ENCODE peak calls at places on chromosome 18, in nine cellular contexts. One of them, this sample, is unnamed.
A peak's percentile ranks its signal among the peaks of the same experiment; 100 is the strongest.

GRCh38 chr18:74698881-74699280 is 101.2 kb downstream of the ZNF407 start:
- DNase-seq in GM10248: no peak
- DNase-seq in astrocyte of the cerebellum: no peak
- DNase-seq in H9: no peak
- DNase-seq in WTC11: no peak
- DNase-seq in IMR-90: no peak
- DNase-seq in tibial artery: no peak
- DNase-seq in fibroblast of lung: no peak
- DNase-seq in dorsolateral prefrontal cortex: no peak
- DNase-seq in this sample: no peak

GRCh38 chr18:71336811-71337210 is 1048.0 kb downstream of the SOCS6 start:
- DNase-seq in GM10248: no peak
- DNase-seq in astrocyte of the cerebellum: no peak
- DNase-seq in H9: no peak
- DNase-seq in WTC11: no peak
- DNase-seq in IMR-90: no peak
- DNase-seq in tibial artery: no peak
- DNase-seq in fibroblast of lung: no peak
- DNase-seq in dorsolateral prefrontal cortex: no peak
- DNase-seq in this sample: no peak

GRCh38 chr18:58176915-58177717 is 133.1 kb downstream of the NEDD4L start:
- DNase-seq in GM10248: no peak
- DNase-seq in astrocyte of the cerebellum: peak; percentile 92
- DNase-seq in H9: no peak
- DNase-seq in WTC11: no peak
- DNase-seq in IMR-90: peak; percentile 95
- DNase-seq in tibial artery: no peak
- DNase-seq in fibroblast of lung: peak; percentile 92
- DNase-seq in dorsolateral prefrontal cortex: no peak
- DNase-seq in this sample: no peak

GRCh38 chr18:46623541-46623940 is 33.5 kb downstream of the LOXHD1 start:
- DNase-seq in GM10248: no peak
- DNase-seq in astrocyte of the cerebellum: no peak
- DNase-seq in H9: no peak
- DNase-seq in WTC11: no peak
- DNase-seq in IMR-90: no peak
- DNase-seq in tibial artery: no peak
- DNase-seq in fibroblast of lung: no peak
- DNase-seq in dorsolateral prefrontal cortex: no peak
- DNase-seq in this sample: no peak

GRCh38 chr18:43571078-43571689 is 293.9 kb upstream of the SYT4 start:
- DNase-seq in GM10248: no peak
- DNase-seq in astrocyte of the cerebellum: peak; percentile 56
- DNase-seq in H9: no peak
- DNase-seq in WTC11: no peak
- DNase-seq in IMR-90: peak; percentile 47
- DNase-seq in tibial artery: no peak
- DNase-seq in fibroblast of lung: peak; percentile 67
- DNase-seq in dorsolateral prefrontal cortex: peak; percentile 30
- DNase-seq in this sample: peak; percentile 41

GRCh38 chr18:10851824-10852225 is 297.5 kb downstream of the PIEZO2 start:
- DNase-seq in GM10248: peak; percentile 52
- DNase-seq in astrocyte of the cerebellum: peak; percentile 60
- DNase-seq in H9: no peak
- DNase-seq in WTC11: no peak
- DNase-seq in IMR-90: peak; percentile 81
- DNase-seq in tibial artery: no peak
- DNase-seq in fibroblast of lung: peak; percentile 89
- DNase-seq in dorsolateral prefrontal cortex: no peak
- DNase-seq in this sample: no peak

GRCh38 chr18:9013926-9014373 is 88.5 kb upstream of the NDUFV2 start:
- DNase-seq in GM10248: no peak
- DNase-seq in astrocyte of the cerebellum: no peak
- DNase-seq in H9: no peak
- DNase-seq in WTC11: no peak
- DNase-seq in IMR-90: no peak
- DNase-seq in tibial artery: no peak
- DNase-seq in fibroblast of lung: no peak
- DNase-seq in dorsolateral prefrontal cortex: no peak
- DNase-seq in this sample: no peak

GRCh38 chr18:58552057-58552461 is 76.8 kb downstream of the ALPK2 start:
- DNase-seq in GM10248: peak; percentile 58
- DNase-seq in astrocyte of the cerebellum: no peak
- DNase-seq in H9: no peak
- DNase-seq in WTC11: no peak
- DNase-seq in IMR-90: peak; percentile 63
- DNase-seq in tibial artery: no peak
- DNase-seq in fibroblast of lung: no peak
- DNase-seq in dorsolateral prefrontal cortex: no peak
- DNase-seq in this sample: no peak

GRCh38 chr18:7084080-7084765 is 33.4 kb downstream of the LAMA1 start:
- DNase-seq in GM10248: no peak
- DNase-seq in astrocyte of the cerebellum: peak; percentile 19
- DNase-seq in H9: no peak
- DNase-seq in WTC11: no peak
- DNase-seq in IMR-90: peak; percentile 60
- DNase-seq in tibial artery: no peak
- DNase-seq in fibroblast of lung: peak; percentile 42
- DNase-seq in dorsolateral prefrontal cortex: no peak
- DNase-seq in this sample: no peak

GRCh38 chr18:55268146-55268545 is 308.9 kb upstream of the CCDC68 start:
- DNase-seq in GM10248: peak; percentile 33
- DNase-seq in astrocyte of the cerebellum: no peak
- DNase-seq in H9: no peak
- DNase-seq in WTC11: no peak
- DNase-seq in IMR-90: no peak
- DNase-seq in tibial artery: no peak
- DNase-seq in fibroblast of lung: no peak
- DNase-seq in dorsolateral prefrontal cortex: no peak
- DNase-seq in this sample: no peak

GRCh38 chr18:3186678-3187658 is 32.8 kb downstream of the MYOM1 start:
- DNase-seq in GM10248: no peak
- DNase-seq in astrocyte of the cerebellum: no peak
- DNase-seq in H9: no peak
- DNase-seq in WTC11: no peak
- DNase-seq in IMR-90: no peak
- DNase-seq in tibial artery: no peak
- DNase-seq in fibroblast of lung: peak; percentile 27
- DNase-seq in dorsolateral prefrontal cortex: no peak
- DNase-seq in this sample: no peak

GRCh38 chr18:36350839-36351474 is 53.4 kb downstream of the FHOD3 start:
- DNase-seq in GM10248: no peak
- DNase-seq in astrocyte of the cerebellum: no peak
- DNase-seq in H9: no peak
- DNase-seq in WTC11: no peak
- DNase-seq in IMR-90: no peak
- DNase-seq in tibial artery: no peak
- DNase-seq in fibroblast of lung: no peak
- DNase-seq in dorsolateral prefrontal cortex: no peak
- DNase-seq in this sample: no peak

GRCh38 chr18:32910694-32911296 is 138.0 kb upstream of the KLHL14 start:
- DNase-seq in GM10248: no peak
- DNase-seq in astrocyte of the cerebellum: no peak
- DNase-seq in H9: no peak
- DNase-seq in WTC11: no peak
- DNase-seq in IMR-90: no peak
- DNase-seq in tibial artery: no peak
- DNase-seq in fibroblast of lung: no peak
- DNase-seq in dorsolateral prefrontal cortex: no peak
- DNase-seq in this sample: no peak

GRCh38 chr18:58596265-58596681 is 32.6 kb downstream of the ALPK2 start:
- DNase-seq in GM10248: no peak
- DNase-seq in astrocyte of the cerebellum: no peak
- DNase-seq in H9: no peak
- DNase-seq in WTC11: no peak
- DNase-seq in IMR-90: no peak
- DNase-seq in tibial artery: no peak
- DNase-seq in fibroblast of lung: no peak
- DNase-seq in dorsolateral prefrontal cortex: no peak
- DNase-seq in this sample: no peak

GRCh38 chr18:61432590-61432989 is 99.4 kb downstream of the CDH20 start:
- DNase-seq in GM10248: no peak
- DNase-seq in astrocyte of the cerebellum: no peak
- DNase-seq in H9: no peak
- DNase-seq in WTC11: no peak
- DNase-seq in IMR-90: no peak
- DNase-seq in tibial artery: no peak
- DNase-seq in fibroblast of lung: no peak
- DNase-seq in dorsolateral prefrontal cortex: no peak
- DNase-seq in this sample: no peak

DNA sequence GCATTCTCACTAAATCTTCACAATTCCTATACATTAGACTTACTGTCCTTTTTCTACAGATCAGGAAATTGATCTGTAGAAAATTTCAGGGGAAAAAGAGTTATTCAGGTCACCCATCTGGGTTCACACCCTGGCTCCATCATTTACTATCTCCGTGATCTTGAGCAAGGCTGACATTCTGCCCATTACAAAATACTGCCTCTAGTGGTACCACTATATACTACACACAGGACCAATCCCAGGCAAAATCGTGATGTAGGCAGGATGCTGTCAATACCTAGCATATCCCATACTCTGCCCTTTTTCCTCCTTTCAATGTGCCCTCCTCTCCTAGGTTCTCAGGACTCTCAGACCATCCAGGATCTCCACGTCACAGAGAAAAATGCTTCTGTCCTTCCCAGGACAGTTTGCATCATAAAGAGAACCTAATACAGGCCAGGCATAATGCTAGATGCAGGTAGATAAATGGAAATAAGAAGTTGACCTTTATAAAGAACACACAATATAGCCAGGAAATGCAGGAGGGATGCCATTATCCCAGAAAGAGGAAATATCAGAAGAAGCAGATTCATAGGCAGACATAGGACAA is 101.9 kb downstream of the CDH20 start:
- DNase-seq in GM10248: no peak
- DNase-seq in astrocyte of the cerebellum: no peak
- DNase-seq in H9: peak; percentile 34
- DNase-seq in WTC11: no peak
- DNase-seq in IMR-90: peak; percentile 10
- DNase-seq in tibial artery: no peak
- DNase-seq in fibroblast of lung: peak; percentile 11
- DNase-seq in dorsolateral prefrontal cortex: no peak
- DNase-seq in this sample: peak; percentile 3
- TF ChIP-seq CTCF in GM10248: peak; percentile 31
- TF ChIP-seq CTCF in astrocyte of the cerebellum: peak; percentile 53
- TF ChIP-seq CTCF in H9: peak; percentile 79
- TF ChIP-seq CTCF in WTC11: peak; percentile 60
- TF ChIP-seq CTCF in IMR-90: peak; percentile 44
- TF ChIP-seq CTCF in tibial artery: no peak
- TF ChIP-seq CTCF in fibroblast of lung: peak; percentile 51
- TF ChIP-seq CTCF in dorsolateral prefrontal cortex: peak; percentile 68
- TF ChIP-seq CTCF in this sample: peak; percentile 52

DNA sequence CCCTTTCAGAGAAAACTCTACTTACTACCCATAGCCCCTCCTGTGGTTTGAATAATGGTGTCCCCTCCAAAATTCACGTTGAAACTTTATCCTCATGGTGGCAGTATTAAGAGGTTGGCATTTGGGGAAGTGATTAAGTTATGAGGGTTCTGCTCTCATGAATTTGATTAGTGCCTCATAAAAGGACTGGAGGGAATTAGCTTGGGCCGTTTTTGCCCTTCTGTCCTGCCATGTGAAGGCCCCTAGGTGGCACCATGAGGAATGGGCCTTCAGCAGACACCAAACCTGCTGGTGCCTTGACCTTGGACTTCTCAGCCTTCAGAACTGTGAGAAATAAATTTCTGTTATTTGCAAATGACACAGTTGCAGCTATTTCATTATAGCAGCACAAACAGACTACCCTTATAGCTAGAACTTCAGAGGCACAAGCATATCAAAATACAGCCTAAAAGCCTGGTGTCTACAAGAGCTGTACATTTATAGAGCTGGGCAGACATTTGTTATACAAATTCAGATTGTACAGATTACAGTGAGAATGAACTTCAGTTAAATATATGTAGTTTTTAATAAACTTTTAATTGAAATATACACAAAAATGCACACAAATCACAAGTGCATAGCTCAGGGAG is 2.6 kb upstream of the PTPN2 start:
- DNase-seq in GM10248: no peak
- DNase-seq in astrocyte of the cerebellum: no peak
- DNase-seq in H9: peak; percentile 37
- DNase-seq in WTC11: no peak
- DNase-seq in IMR-90: no peak
- DNase-seq in tibial artery: no peak
- DNase-seq in fibroblast of lung: no peak
- DNase-seq in dorsolateral prefrontal cortex: no peak
- DNase-seq in this sample: no peak
- TF ChIP-seq CTCF in GM10248: peak; percentile 35
- TF ChIP-seq CTCF in astrocyte of the cerebellum: peak; percentile 50
- TF ChIP-seq CTCF in H9: peak; percentile 61
- TF ChIP-seq CTCF in WTC11: no peak
- TF ChIP-seq CTCF in IMR-90: peak; percentile 19
- TF ChIP-seq CTCF in tibial artery: no peak
- TF ChIP-seq CTCF in fibroblast of lung: peak; percentile 42
- TF ChIP-seq CTCF in dorsolateral prefrontal cortex: no peak
- TF ChIP-seq CTCF in this sample: peak; percentile 12

GRCh38 chr18:52822160-52822559 is 482.2 kb downstream of the DCC start:
- DNase-seq in GM10248: no peak
- DNase-seq in astrocyte of the cerebellum: no peak
- DNase-seq in H9: no peak
- DNase-seq in WTC11: no peak
- DNase-seq in IMR-90: no peak
- DNase-seq in tibial artery: no peak
- DNase-seq in fibroblast of lung: no peak
- DNase-seq in dorsolateral prefrontal cortex: peak; percentile 42
- DNase-seq in this sample: no peak

GRCh38 chr18:52829876-52830390 is 489.9 kb downstream of the DCC start:
- DNase-seq in GM10248: no peak
- DNase-seq in astrocyte of the cerebellum: no peak
- DNase-seq in H9: no peak
- DNase-seq in WTC11: no peak
- DNase-seq in IMR-90: no peak
- DNase-seq in tibial artery: no peak
- DNase-seq in fibroblast of lung: no peak
- DNase-seq in dorsolateral prefrontal cortex: no peak
- DNase-seq in this sample: no peak

DNA sequence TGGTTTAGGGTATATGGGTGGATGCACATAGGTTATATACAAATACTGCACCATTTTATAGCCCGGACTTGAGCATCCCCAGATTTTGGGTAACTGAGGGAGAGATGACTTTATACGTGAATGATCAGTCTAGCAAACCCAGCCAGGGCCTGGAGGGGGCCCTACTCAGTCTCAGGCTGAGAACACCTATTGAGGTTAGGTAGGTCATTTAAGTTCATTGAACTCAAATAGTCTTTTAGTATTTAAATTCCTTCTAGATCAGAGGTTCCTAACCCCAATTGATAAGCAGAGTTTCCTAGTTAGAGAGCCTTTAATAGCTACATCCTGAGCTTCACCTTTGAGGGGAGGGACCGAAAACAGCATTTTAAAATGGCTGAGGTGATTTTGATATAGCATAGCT is 487.0 kb downstream of the DCC start:
- DNase-seq in GM10248: no peak
- DNase-seq in astrocyte of the cerebellum: no peak
- DNase-seq in H9: peak; percentile 30
- DNase-seq in WTC11: peak; percentile 46
- DNase-seq in IMR-90: no peak
- DNase-seq in tibial artery: no peak
- DNase-seq in fibroblast of lung: no peak
- DNase-seq in dorsolateral prefrontal cortex: no peak
- DNase-seq in this sample: no peak
- TF ChIP-seq CTCF in GM10248: no peak
- TF ChIP-seq CTCF in astrocyte of the cerebellum: no peak
- TF ChIP-seq CTCF in H9: peak; percentile 24
- TF ChIP-seq CTCF in WTC11: no peak
- TF ChIP-seq CTCF in IMR-90: no peak
- TF ChIP-seq CTCF in tibial artery: no peak
- TF ChIP-seq CTCF in fibroblast of lung: no peak
- TF ChIP-seq CTCF in dorsolateral prefrontal cortex: no peak
- TF ChIP-seq CTCF in this sample: no peak

GRCh38 chr18:25672490-25672889 is 320.5 kb upstream of the ZNF521 start:
- DNase-seq in GM10248: no peak
- DNase-seq in astrocyte of the cerebellum: no peak
- DNase-seq in H9: peak; percentile 82
- DNase-seq in WTC11: peak; percentile 81
- DNase-seq in IMR-90: no peak
- DNase-seq in tibial artery: no peak
- DNase-seq in fibroblast of lung: no peak
- DNase-seq in dorsolateral prefrontal cortex: no peak
- DNase-seq in this sample: no peak
- TF ChIP-seq CTCF in GM10248: no peak
- TF ChIP-seq CTCF in astrocyte of the cerebellum: no peak
- TF ChIP-seq CTCF in H9: peak; percentile 79
- TF ChIP-seq CTCF in WTC11: peak; percentile 62
- TF ChIP-seq CTCF in IMR-90: no peak
- TF ChIP-seq CTCF in tibial artery: no peak
- TF ChIP-seq CTCF in fibroblast of lung: no peak
- TF ChIP-seq CTCF in dorsolateral prefrontal cortex: no peak
- TF ChIP-seq CTCF in this sample: no peak